ENCODE peak calls at places on chromosomes 7 and 10, in eight cellular contexts. W is fibroblast of the aortic adventitia, U is A549, O is BJ, D is IMR-90, Y is GM12878, K is fibroblast of lung, F is Caco-2. E is an unnamed sample.

GRCh38 chr10:93806882-93807281 is 49.1 kb downstream of the LGI1 start:
- DNase-seq in W (peak), U (no peak), O (no peak), D (no peak), Y (no peak), K (peak), F (no peak), E (no peak)

GRCh38 chr7:34696415-34696814 is 38.4 kb downstream of the NPSR1 start:
- DNase-seq in W (no peak), U (no peak), O (no peak), D (no peak), Y (no peak), K (no peak), F (no peak), E (no peak)

GRCh38 chr10:11242443-11243386 is 225.0 kb downstream of the CELF2 start:
- DNase-seq in W (no peak), U (no peak), O (no peak), D (peak), Y (peak), K (peak), F (no peak), E (no peak)

GRCh38 chr10:80207768-80208385 is 2.5 kb upstream of the ANXA11 start:
- DNase-seq in W (no peak), U (no peak), O (no peak), D (no peak), Y (no peak), K (no peak), F (no peak), E (peak)

GRCh38 chr7:12685550-12685949 is 1.9 kb upstream of the ARL4A start:
- DNase-seq in W (peak), U (peak), O (no peak), D (peak), Y (no peak), K (peak), F (peak), E (peak)

GRCh38 chr10:5552376-5553321 is 27.9 kb downstream of the CALML3 start:
- DNase-seq in W (no peak), U (no peak), O (no peak), D (no peak), Y (no peak), K (no peak), F (peak), E (no peak)

GRCh38 chr7:47684728-47685127 is 102.8 kb upstream of the TNS3 start:
- DNase-seq in W (no peak), U (no peak), O (no peak), D (no peak), Y (no peak), K (no peak), F (no peak), E (no peak)

GRCh38 chr7:107938448-107939250 is 47.7 kb downstream of the DLD start:
- DNase-seq in W (peak), U (no peak), O (no peak), D (no peak), Y (no peak), K (peak), F (no peak), E (no peak)

GRCh38 chr10:22655312-22655973 is 58.9 kb downstream of the PIP4K2A start:
- DNase-seq in W (peak), U (peak), O (peak), D (peak), Y (no peak), K (peak), F (no peak), E (peak)

GRCh38 chr7:94701555-94701973 is 45.6 kb upstream of the SGCE start:
- DNase-seq in W (peak), U (peak), O (peak), D (peak), Y (no peak), K (peak), F (no peak), E (no peak)

GRCh38 chr10:69738071-69738470 is 63.6 kb upstream of the COL13A1 start:
- DNase-seq in W (no peak), U (no peak), O (no peak), D (no peak), Y (no peak), K (no peak), F (no peak), E (no peak)

GRCh38 chr10:14345262-14345661 is 14.5 kb upstream of the FRMD4A start:
- DNase-seq in W (no peak), U (no peak), O (no peak), D (no peak), Y (no peak), K (no peak), F (no peak), E (no peak)

GRCh38 chr10:56370217-56371113 is 9.4 kb upstream of the ZWINT start:
- DNase-seq in W (no peak), U (peak), O (no peak), D (no peak), Y (no peak), K (no peak), F (no peak), E (no peak)

GRCh38 chr10:100656479-100656878 is 88.9 kb upstream of the PAX2 start:
- DNase-seq in W (no peak), U (no peak), O (no peak), D (no peak), Y (no peak), K (no peak), F (peak), E (no peak)

GRCh38 chr10:92490387-92490786 is 83.5 kb downstream of the IDE start:
- DNase-seq in W (no peak), U (peak), O (no peak), D (peak), Y (no peak), K (no peak), F (no peak), E (no peak)

GRCh38 chr7:116356979-116357378 is 142.6 kb upstream of the CAV2 start:
- DNase-seq in W (no peak), U (no peak), O (no peak), D (peak), Y (no peak), K (peak), F (no peak), E (no peak)

GRCh38 chr7:11780267-11780666 is 51.7 kb downstream of the THSD7A start:
- DNase-seq in W (no peak), U (no peak), O (no peak), D (no peak), Y (no peak), K (no peak), F (no peak), E (no peak)

GRCh38 chr7:10412426-10413019 is 561.1 kb upstream of the PHF14 start:
- DNase-seq in W (peak), U (peak), O (no peak), D (peak), Y (no peak), K (peak), F (no peak), E (peak)

GRCh38 chr10:112466802-112467201 is 19.8 kb downstream of the VTI1A start:
- DNase-seq in W (no peak), U (no peak), O (no peak), D (no peak), Y (no peak), K (no peak), F (no peak), E (no peak)

GRCh38 chr7:36266683-36267082 is 113.6 kb downstream of the EEPD1 start:
- DNase-seq in W (no peak), U (peak), O (no peak), D (no peak), Y (no peak), K (no peak), F (no peak), E (no peak)

GRCh38 chr10:29266641-29267040 is 22.2 kb upstream of the LYZL1 start:
- DNase-seq in W (no peak), U (no peak), O (no peak), D (no peak), Y (no peak), K (peak), F (no peak), E (no peak)

GRCh38 chr10:33421789-33422188 is 87.3 kb upstream of the NRP1 start:
- DNase-seq in W (peak), U (peak), O (peak), D (peak), Y (no peak), K (peak), F (no peak), E (no peak)

GRCh38 chr7:47535704-47536628 is 45.9 kb downstream of the TNS3 start:
- DNase-seq in W (no peak), U (no peak), O (no peak), D (no peak), Y (no peak), K (peak), F (no peak), E (no peak)

GRCh38 chr7:39721345-39721744 is 98.0 kb downstream of the RALA start:
- DNase-seq in W (no peak), U (no peak), O (no peak), D (no peak), Y (no peak), K (no peak), F (no peak), E (no peak)

GRCh38 chr10:79084012-79084971 is 15.5 kb downstream of the ZMIZ1 start:
- DNase-seq in W (peak), U (peak), O (no peak), D (peak), Y (no peak), K (peak), F (no peak), E (no peak)

DNA sequence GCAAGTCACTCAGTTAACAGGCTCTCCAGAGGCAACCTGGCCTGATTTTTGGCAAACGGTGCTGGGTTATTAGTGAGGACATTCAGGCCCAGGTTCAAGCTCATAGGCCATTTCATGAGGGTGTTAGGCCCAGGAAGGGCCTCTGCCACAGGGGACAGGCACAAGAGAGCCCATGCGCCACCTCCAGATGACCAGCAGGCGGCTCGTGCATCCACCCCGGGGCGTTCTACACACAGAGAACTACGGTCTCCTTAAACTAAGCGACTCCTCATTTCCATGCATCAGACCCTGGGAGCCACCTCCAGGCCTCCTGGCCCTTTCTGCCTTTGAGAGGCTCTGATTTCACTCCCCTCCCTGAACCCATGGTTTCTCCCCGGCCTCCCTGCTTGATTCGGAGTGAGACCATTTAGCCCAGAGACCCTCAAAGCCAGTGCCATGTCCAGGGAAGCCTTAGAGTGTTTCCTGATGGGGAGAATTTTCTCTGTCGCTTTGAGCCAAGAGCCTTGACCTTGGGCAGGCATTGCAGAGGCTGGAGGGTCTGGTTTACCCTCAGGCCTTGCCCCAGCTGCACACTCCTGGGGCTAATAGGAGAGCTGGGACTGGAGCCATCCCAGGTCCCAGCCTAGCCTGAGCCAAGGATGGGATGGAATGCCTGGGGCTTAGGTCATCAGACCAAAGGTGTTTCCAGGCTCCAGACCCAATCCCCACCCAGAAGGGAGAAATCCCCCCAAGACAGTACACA is 188.0 kb downstream of the GRID1 start:
- DNase-seq in W (no peak), U (peak), O (no peak), D (no peak), Y (no peak), K (no peak), F (peak), E (no peak)
- TF ChIP-seq CTCF in W (peak), U (peak), O (peak), D (peak), Y (peak), K (no peak), F (peak), E (peak)

GRCh38 chr10:21495686-21496284 is 29.7 kb downstream of the SKIDA1 start:
- DNase-seq in W (peak), U (peak), O (no peak), D (peak), Y (peak), K (peak), F (peak), E (peak)

GRCh38 chr10:21496285-21497176 is 29.0 kb downstream of the SKIDA1 start:
- DNase-seq in W (no peak), U (peak), O (no peak), D (peak), Y (no peak), K (peak), F (peak), E (no peak)

GRCh38 chr10:21494221-21495001 is 31.1 kb downstream of the SKIDA1 start:
- DNase-seq in W (no peak), U (peak), O (no peak), D (no peak), Y (no peak), K (peak), F (peak), E (no peak)

GRCh38 chr10:21495002-21495685 is 30.3 kb downstream of the SKIDA1 start:
- DNase-seq in W (peak), U (no peak), O (no peak), D (peak), Y (no peak), K (no peak), F (no peak), E (no peak)

GRCh38 chr10:21493841-21494220 is 31.7 kb downstream of the SKIDA1 start:
- DNase-seq in W (no peak), U (peak), O (no peak), D (no peak), Y (no peak), K (no peak), F (no peak), E (no peak)
- H3K4me3 ChIP-seq in W (no peak), U (peak), O (peak), D (no peak), Y (peak), K (peak), F (no peak), E (no peak)

GRCh38 chr7:145845345-145845744 is 271.3 kb upstream of the CNTNAP2 start:
- DNase-seq in W (no peak), U (no peak), O (no peak), D (no peak), Y (no peak), K (no peak), F (no peak), E (no peak)

GRCh38 chr7:145850636-145851035 is 266.0 kb upstream of the CNTNAP2 start:
- DNase-seq in W (no peak), U (no peak), O (no peak), D (no peak), Y (no peak), K (no peak), F (peak), E (no peak)

DNA sequence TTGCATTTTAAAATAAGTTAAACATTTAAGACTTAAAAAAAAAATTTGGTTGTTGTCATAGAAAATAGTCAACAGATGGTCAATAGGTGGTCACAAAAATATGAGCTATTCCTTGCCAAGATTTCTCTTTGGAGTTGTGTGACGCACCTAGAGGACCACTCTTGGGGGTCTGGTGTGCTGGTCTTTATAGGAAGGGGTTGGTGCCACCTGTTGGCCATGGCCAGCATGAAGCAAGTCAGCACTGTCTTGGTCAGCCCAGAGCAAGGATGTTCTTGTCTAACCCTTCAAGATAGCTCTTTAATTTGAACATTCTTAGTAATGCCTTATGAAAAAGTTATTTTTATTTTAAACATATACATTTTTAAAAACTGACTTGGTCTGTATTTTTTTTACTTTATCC is 267.9 kb upstream of the CNTNAP2 start:
- DNase-seq in W (no peak), U (peak), O (no peak), D (no peak), Y (no peak), K (no peak), F (peak), E (no peak)
- TF ChIP-seq CTCF in W (no peak), U (no peak), O (no peak), D (no peak), Y (no peak), K (peak), F (peak), E (peak)

GRCh38 chr7:133079296-133079695 is 2.6 kb downstream of the CHCHD3 start:
- DNase-seq in W (no peak), U (no peak), O (no peak), D (no peak), Y (no peak), K (no peak), F (no peak), E (no peak)
- H3K4me3 ChIP-seq in W (no peak), U (no peak), O (no peak), D (no peak), Y (peak), K (no peak), F (no peak), E (no peak)

GRCh38 chr7:73895626-73896025 is 34.7 kb downstream of the TMEM270 start:
- DNase-seq in W (peak), U (no peak), O (no peak), D (no peak), Y (no peak), K (peak), F (no peak), E (no peak)
- TF ChIP-seq CTCF in W (no peak), U (no peak), O (no peak), D (no peak), Y (no peak), K (no peak), F (no peak), E (no peak)

E was measured in LNCaP clone FGC.